ENCODE peak calls at places on chromosomes 6 and 20, in four cellular contexts. One of them, this sample, is unnamed.

GRCh38 chr20:61731363-61732181 is 334.1 kb downstream of the TAF4 start:
- DNase-seq in SK-N-SH: no peak
- DNase-seq in AG09309: peak
- DNase-seq in NCI-H187 treated with DMSO at 0.1 percent for 48 hours: no peak
- DNase-seq in this sample: no peak

GRCh38 chr20:36480456-36481048 is 60.8 kb upstream of the MYL9 start:
- DNase-seq in SK-N-SH: no peak
- DNase-seq in AG09309: no peak
- DNase-seq in NCI-H187 treated with DMSO at 0.1 percent for 48 hours: no peak
- DNase-seq in this sample: no peak

GRCh38 chr6:122649701-122650100 is 39.5 kb downstream of the PKIB start:
- DNase-seq in SK-N-SH: no peak
- DNase-seq in AG09309: no peak
- DNase-seq in NCI-H187 treated with DMSO at 0.1 percent for 48 hours: no peak
- DNase-seq in this sample: no peak

GRCh38 chr6:112443118-112443641 is 96.0 kb downstream of the RFPL4B start:
- DNase-seq in SK-N-SH: no peak
- DNase-seq in AG09309: no peak
- DNase-seq in NCI-H187 treated with DMSO at 0.1 percent for 48 hours: no peak
- DNase-seq in this sample: no peak

GRCh38 chr6:32627831-32628230 is 9.4 kb upstream of the HLA-DQA1 start:
- DNase-seq in SK-N-SH: no peak
- DNase-seq in AG09309: no peak
- DNase-seq in NCI-H187 treated with DMSO at 0.1 percent for 48 hours: no peak
- DNase-seq in this sample: no peak

GRCh38 chr6:151081658-151082057 is 158.1 kb upstream of the AKAP12 start:
- DNase-seq in SK-N-SH: no peak
- DNase-seq in AG09309: no peak
- DNase-seq in NCI-H187 treated with DMSO at 0.1 percent for 48 hours: no peak
- DNase-seq in this sample: no peak

GRCh38 chr20:63896136-63896890 is 1.4 kb downstream of the DNAJC5 start:
- DNase-seq in SK-N-SH: no peak
- DNase-seq in AG09309: no peak
- DNase-seq in NCI-H187 treated with DMSO at 0.1 percent for 48 hours: no peak
- DNase-seq in this sample: no peak

GRCh38 chr6:110255356-110255755 is 75.1 kb downstream of the CDC40 start:
- DNase-seq in SK-N-SH: no peak
- DNase-seq in AG09309: no peak
- DNase-seq in NCI-H187 treated with DMSO at 0.1 percent for 48 hours: no peak
- DNase-seq in this sample: no peak

GRCh38 chr20:45111285-45111684 is 3.7 kb downstream of the WFDC5 start:
- DNase-seq in SK-N-SH: no peak
- DNase-seq in AG09309: no peak
- DNase-seq in NCI-H187 treated with DMSO at 0.1 percent for 48 hours: no peak
- DNase-seq in this sample: no peak

GRCh38 chr6:49549691-49550412 is 616 bp upstream of the C6orf141 start:
- DNase-seq in SK-N-SH: no peak
- DNase-seq in AG09309: no peak
- DNase-seq in NCI-H187 treated with DMSO at 0.1 percent for 48 hours: no peak
- DNase-seq in this sample: no peak

GRCh38 chr20:24648481-24648880 is 179.1 kb downstream of the SYNDIG1 start:
- DNase-seq in SK-N-SH: no peak
- DNase-seq in AG09309: no peak
- DNase-seq in NCI-H187 treated with DMSO at 0.1 percent for 48 hours: no peak
- DNase-seq in this sample: no peak

GRCh38 chr20:34825530-34826362 is at the start of gene NCOA6:
- DNase-seq in SK-N-SH: peak
- DNase-seq in AG09309: peak
- DNase-seq in NCI-H187 treated with DMSO at 0.1 percent for 48 hours: peak
- DNase-seq in this sample: no peak

GRCh38 chr6:81485395-81485794 is 267.1 kb downstream of the TENT5A start:
- DNase-seq in SK-N-SH: no peak
- DNase-seq in AG09309: no peak
- DNase-seq in NCI-H187 treated with DMSO at 0.1 percent for 48 hours: no peak
- DNase-seq in this sample: no peak

GRCh38 chr6:168362276-168362990 is 42.9 kb upstream of the DACT2 start:
- DNase-seq in SK-N-SH: no peak
- DNase-seq in AG09309: no peak
- DNase-seq in NCI-H187 treated with DMSO at 0.1 percent for 48 hours: no peak
- DNase-seq in this sample: no peak

GRCh38 chr20:20663841-20664240 is 48.6 kb downstream of the RALGAPA2 start:
- DNase-seq in SK-N-SH: no peak
- DNase-seq in AG09309: no peak
- DNase-seq in NCI-H187 treated with DMSO at 0.1 percent for 48 hours: no peak
- DNase-seq in this sample: no peak

GRCh38 chr20:64203037-64203777 is 39.0 kb downstream of the MYT1 start:
- DNase-seq in SK-N-SH: no peak
- DNase-seq in AG09309: no peak
- DNase-seq in NCI-H187 treated with DMSO at 0.1 percent for 48 hours: no peak
- DNase-seq in this sample: no peak

GRCh38 chr6:44304282-44305199 is 8.6 kb downstream of the AARS2 start:
- DNase-seq in SK-N-SH: peak
- DNase-seq in AG09309: no peak
- DNase-seq in NCI-H187 treated with DMSO at 0.1 percent for 48 hours: no peak
- DNase-seq in this sample: no peak

GRCh38 chr6:156146891-156147290 is 630.3 kb upstream of the ARID1B start:
- DNase-seq in SK-N-SH: no peak
- DNase-seq in AG09309: no peak
- DNase-seq in NCI-H187 treated with DMSO at 0.1 percent for 48 hours: no peak
- DNase-seq in this sample: no peak

GRCh38 chr6:137751768-137752560 is 115.1 kb upstream of the TNFAIP3 start:
- DNase-seq in SK-N-SH: no peak
- DNase-seq in AG09309: no peak
- DNase-seq in NCI-H187 treated with DMSO at 0.1 percent for 48 hours: no peak
- DNase-seq in this sample: no peak

GRCh38 chr20:13671500-13672288 is 33.0 kb upstream of the TASP1 start:
- DNase-seq in SK-N-SH: no peak
- DNase-seq in AG09309: peak
- DNase-seq in NCI-H187 treated with DMSO at 0.1 percent for 48 hours: no peak
- DNase-seq in this sample: peak

GRCh38 chr20:39607124-39607523 is 645.0 kb downstream of the DHX35 start:
- DNase-seq in SK-N-SH: no peak
- DNase-seq in AG09309: no peak
- DNase-seq in NCI-H187 treated with DMSO at 0.1 percent for 48 hours: no peak
- DNase-seq in this sample: no peak

This sample was measured in AG04449.